ENCODE peak calls at places on chromosome 11, in eight cellular contexts. One of them, this sample, is unnamed.
A peak's percentile ranks its signal among the peaks of the same experiment; 100 is the strongest.

GRCh38 chr11:76371170-76371569 is 9.8 kb downstream of the THAP12 start:
- DNase-seq in mesenteric fat pad: no peak
- DNase-seq in AG09309: peak; percentile 41
- DNase-seq in ovary: no peak
- DNase-seq in lung microvascular endothelial cell: peak; percentile 89
- DNase-seq in activated CD4-positive, alpha-beta T cell treated with anti-CD3 and anti-CD28 coated beads for 24 hours: peak; percentile 33
- DNase-seq in ELF-1: no peak
- DNase-seq in NCI-H345: no peak
- DNase-seq in this sample: no peak

GRCh38 chr11:75191330-75191717 is 40.4 kb downstream of the SLCO2B1 start:
- DNase-seq in activated CD4-positive, alpha-beta T cell treated with anti-CD3 and anti-CD28 coated beads for 24 hours: no peak
- DNase-seq in lung microvascular endothelial cell: peak; percentile 24
- DNase-seq in NCI-H345: no peak
- DNase-seq in ELF-1: peak; percentile 91
- DNase-seq in AG09309: no peak
- DNase-seq in mesenteric fat pad: no peak
- DNase-seq in ovary: no peak
- DNase-seq in this sample: no peak

GRCh38 chr11:41786087-41786486 is 326.6 kb upstream of the LRRC4C start:
- DNase-seq in ovary: no peak
- DNase-seq in activated CD4-positive, alpha-beta T cell treated with anti-CD3 and anti-CD28 coated beads for 24 hours: no peak
- DNase-seq in NCI-H345: no peak
- DNase-seq in AG09309: no peak
- DNase-seq in mesenteric fat pad: no peak
- DNase-seq in ELF-1: no peak
- DNase-seq in lung microvascular endothelial cell: no peak
- DNase-seq in this sample: no peak

GRCh38 chr11:126312903-126313460 is 9.1 kb downstream of the DCPS start:
- DNase-seq in lung microvascular endothelial cell: no peak
- DNase-seq in AG09309: no peak
- DNase-seq in activated CD4-positive, alpha-beta T cell treated with anti-CD3 and anti-CD28 coated beads for 24 hours: no peak
- DNase-seq in ovary: no peak
- DNase-seq in NCI-H345: no peak
- DNase-seq in mesenteric fat pad: no peak
- DNase-seq in ELF-1: no peak
- DNase-seq in this sample: no peak

GRCh38 chr11:64000026-64000739 is 13.9 kb downstream of the OTUB1 start:
- DNase-seq in activated CD4-positive, alpha-beta T cell treated with anti-CD3 and anti-CD28 coated beads for 24 hours: peak; percentile 51
- DNase-seq in lung microvascular endothelial cell: peak; percentile 72
- DNase-seq in ELF-1: peak; percentile 80
- DNase-seq in ovary: peak; percentile 77
- DNase-seq in mesenteric fat pad: no peak
- DNase-seq in AG09309: peak; percentile 11
- DNase-seq in NCI-H345: peak; percentile 70
- DNase-seq in this sample: no peak

GRCh38 chr11:110187731-110188130 is 94.5 kb downstream of the ZC3H12C start:
- DNase-seq in AG09309: no peak
- DNase-seq in activated CD4-positive, alpha-beta T cell treated with anti-CD3 and anti-CD28 coated beads for 24 hours: no peak
- DNase-seq in ELF-1: no peak
- DNase-seq in mesenteric fat pad: no peak
- DNase-seq in lung microvascular endothelial cell: no peak
- DNase-seq in NCI-H345: no peak
- DNase-seq in ovary: no peak
- DNase-seq in this sample: no peak

GRCh38 chr11:63274776-63275175 is 31.4 kb upstream of the SLC22A25 start:
- DNase-seq in NCI-H345: no peak
- DNase-seq in activated CD4-positive, alpha-beta T cell treated with anti-CD3 and anti-CD28 coated beads for 24 hours: no peak
- DNase-seq in ovary: no peak
- DNase-seq in ELF-1: no peak
- DNase-seq in mesenteric fat pad: no peak
- DNase-seq in lung microvascular endothelial cell: peak; percentile 20
- DNase-seq in AG09309: no peak
- DNase-seq in this sample: no peak

GRCh38 chr11:104073950-104074349 is 37.5 kb downstream of the DDI1 start:
- DNase-seq in NCI-H345: no peak
- DNase-seq in AG09309: no peak
- DNase-seq in ovary: no peak
- DNase-seq in activated CD4-positive, alpha-beta T cell treated with anti-CD3 and anti-CD28 coated beads for 24 hours: no peak
- DNase-seq in ELF-1: no peak
- DNase-seq in lung microvascular endothelial cell: no peak
- DNase-seq in mesenteric fat pad: no peak
- DNase-seq in this sample: no peak

GRCh38 chr11:11760838-11761237 is 80.9 kb upstream of the USP47 start:
- DNase-seq in activated CD4-positive, alpha-beta T cell treated with anti-CD3 and anti-CD28 coated beads for 24 hours: no peak
- DNase-seq in mesenteric fat pad: no peak
- DNase-seq in ELF-1: no peak
- DNase-seq in AG09309: no peak
- DNase-seq in ovary: no peak
- DNase-seq in NCI-H345: no peak
- DNase-seq in lung microvascular endothelial cell: no peak
- DNase-seq in this sample: no peak

GRCh38 chr11:65609236-65609635 is 4.8 kb downstream of the MAP3K11 start:
- DNase-seq in activated CD4-positive, alpha-beta T cell treated with anti-CD3 and anti-CD28 coated beads for 24 hours: no peak
- DNase-seq in lung microvascular endothelial cell: no peak
- DNase-seq in ovary: no peak
- DNase-seq in AG09309: no peak
- DNase-seq in ELF-1: no peak
- DNase-seq in mesenteric fat pad: no peak
- DNase-seq in NCI-H345: no peak
- DNase-seq in this sample: no peak

GRCh38 chr11:47983464-47984397 is 3.4 kb downstream of the PTPRJ start:
- DNase-seq in ovary: no peak
- DNase-seq in activated CD4-positive, alpha-beta T cell treated with anti-CD3 and anti-CD28 coated beads for 24 hours: no peak
- DNase-seq in NCI-H345: no peak
- DNase-seq in mesenteric fat pad: no peak
- DNase-seq in AG09309: no peak
- DNase-seq in lung microvascular endothelial cell: peak; percentile 53
- DNase-seq in ELF-1: no peak
- DNase-seq in this sample: no peak

GRCh38 chr11:74443071-74443864 is 24.1 kb downstream of the KCNE3 start:
- DNase-seq in mesenteric fat pad: no peak
- DNase-seq in ELF-1: peak; percentile 43
- DNase-seq in AG09309: no peak
- DNase-seq in ovary: no peak
- DNase-seq in lung microvascular endothelial cell: peak; percentile 25
- DNase-seq in NCI-H345: peak; percentile 92
- DNase-seq in activated CD4-positive, alpha-beta T cell treated with anti-CD3 and anti-CD28 coated beads for 24 hours: no peak
- DNase-seq in this sample: no peak

GRCh38 chr11:131671764-131672163 is 301.3 kb downstream of the NTM start:
- DNase-seq in mesenteric fat pad: no peak
- DNase-seq in AG09309: no peak
- DNase-seq in lung microvascular endothelial cell: no peak
- DNase-seq in ovary: no peak
- DNase-seq in NCI-H345: no peak
- DNase-seq in ELF-1: peak; percentile 73
- DNase-seq in activated CD4-positive, alpha-beta T cell treated with anti-CD3 and anti-CD28 coated beads for 24 hours: no peak
- DNase-seq in this sample: no peak

GRCh38 chr11:26950260-26950719 is 43.6 kb upstream of the FIBIN start:
- DNase-seq in NCI-H345: no peak
- DNase-seq in mesenteric fat pad: no peak
- DNase-seq in ELF-1: no peak
- DNase-seq in ovary: no peak
- DNase-seq in lung microvascular endothelial cell: no peak
- DNase-seq in activated CD4-positive, alpha-beta T cell treated with anti-CD3 and anti-CD28 coated beads for 24 hours: no peak
- DNase-seq in AG09309: peak; percentile 76
- DNase-seq in this sample: no peak

GRCh38 chr11:98940913-98941312 is 79.8 kb upstream of the CNTN5 start:
- DNase-seq in mesenteric fat pad: no peak
- DNase-seq in AG09309: no peak
- DNase-seq in lung microvascular endothelial cell: no peak
- DNase-seq in ELF-1: peak; percentile 2
- DNase-seq in activated CD4-positive, alpha-beta T cell treated with anti-CD3 and anti-CD28 coated beads for 24 hours: no peak
- DNase-seq in NCI-H345: no peak
- DNase-seq in ovary: no peak
- DNase-seq in this sample: no peak

GRCh38 chr11:111308140-111308539 is 9.8 kb downstream of the POU2AF3 start:
- DNase-seq in NCI-H345: peak; percentile 90
- DNase-seq in activated CD4-positive, alpha-beta T cell treated with anti-CD3 and anti-CD28 coated beads for 24 hours: no peak
- DNase-seq in ELF-1: no peak
- DNase-seq in AG09309: no peak
- DNase-seq in lung microvascular endothelial cell: no peak
- DNase-seq in mesenteric fat pad: no peak
- DNase-seq in ovary: no peak
- DNase-seq in this sample: no peak

GRCh38 chr11:117829369-117829725 is 4.8 kb upstream of the FXYD2 start:
- DNase-seq in lung microvascular endothelial cell: no peak
- DNase-seq in ovary: peak; percentile 18
- DNase-seq in mesenteric fat pad: peak; percentile 71
- DNase-seq in activated CD4-positive, alpha-beta T cell treated with anti-CD3 and anti-CD28 coated beads for 24 hours: no peak
- DNase-seq in ELF-1: no peak
- DNase-seq in NCI-H345: no peak
- DNase-seq in AG09309: no peak
- DNase-seq in this sample: no peak

GRCh38 chr11:68296344-68297051 is 15.9 kb upstream of the LRP5 start:
- DNase-seq in AG09309: no peak
- DNase-seq in mesenteric fat pad: no peak
- DNase-seq in lung microvascular endothelial cell: no peak
- DNase-seq in ELF-1: no peak
- DNase-seq in activated CD4-positive, alpha-beta T cell treated with anti-CD3 and anti-CD28 coated beads for 24 hours: no peak
- DNase-seq in NCI-H345: no peak
- DNase-seq in ovary: no peak
- DNase-seq in this sample: no peak

GRCh38 chr11:110366234-110366633 is 63.5 kb upstream of the FDX1 start:
- DNase-seq in NCI-H345: peak; percentile 18
- DNase-seq in activated CD4-positive, alpha-beta T cell treated with anti-CD3 and anti-CD28 coated beads for 24 hours: no peak
- DNase-seq in ovary: peak; percentile 54
- DNase-seq in ELF-1: no peak
- DNase-seq in AG09309: no peak
- DNase-seq in lung microvascular endothelial cell: peak; percentile 57
- DNase-seq in mesenteric fat pad: no peak
- DNase-seq in this sample: no peak

GRCh38 chr11:104329043-104329442 is 165.1 kb upstream of the PDGFD start:
- DNase-seq in ovary: no peak
- DNase-seq in ELF-1: no peak
- DNase-seq in NCI-H345: no peak
- DNase-seq in lung microvascular endothelial cell: no peak
- DNase-seq in AG09309: no peak
- DNase-seq in activated CD4-positive, alpha-beta T cell treated with anti-CD3 and anti-CD28 coated beads for 24 hours: no peak
- DNase-seq in mesenteric fat pad: no peak
- DNase-seq in this sample: no peak

GRCh38 chr11:72799441-72799840 is 5.6 kb upstream of the STARD10 start:
- DNase-seq in activated CD4-positive, alpha-beta T cell treated with anti-CD3 and anti-CD28 coated beads for 24 hours: no peak
- DNase-seq in mesenteric fat pad: no peak
- DNase-seq in NCI-H345: no peak
- DNase-seq in ELF-1: no peak
- DNase-seq in ovary: no peak
- DNase-seq in AG09309: no peak
- DNase-seq in lung microvascular endothelial cell: no peak
- DNase-seq in this sample: no peak

GRCh38 chr11:84719935-84720577 is 907.1 kb downstream of the DLG2 start:
- DNase-seq in ovary: no peak
- DNase-seq in lung microvascular endothelial cell: no peak
- DNase-seq in activated CD4-positive, alpha-beta T cell treated with anti-CD3 and anti-CD28 coated beads for 24 hours: no peak
- DNase-seq in mesenteric fat pad: no peak
- DNase-seq in NCI-H345: peak; percentile 36
- DNase-seq in AG09309: no peak
- DNase-seq in ELF-1: peak; percentile 72
- DNase-seq in this sample: no peak

GRCh38 chr11:27757953-27758352 is 57.7 kb upstream of the BDNF start:
- DNase-seq in ELF-1: no peak
- DNase-seq in ovary: no peak
- DNase-seq in mesenteric fat pad: no peak
- DNase-seq in activated CD4-positive, alpha-beta T cell treated with anti-CD3 and anti-CD28 coated beads for 24 hours: no peak
- DNase-seq in NCI-H345: no peak
- DNase-seq in AG09309: peak; percentile 56
- DNase-seq in lung microvascular endothelial cell: peak; percentile 63
- DNase-seq in this sample: no peak

GRCh38 chr11:103898577-103899336 is 137.7 kb upstream of the DDI1 start:
- DNase-seq in ovary: no peak
- DNase-seq in ELF-1: no peak
- DNase-seq in AG09309: no peak
- DNase-seq in activated CD4-positive, alpha-beta T cell treated with anti-CD3 and anti-CD28 coated beads for 24 hours: no peak
- DNase-seq in NCI-H345: no peak
- DNase-seq in lung microvascular endothelial cell: no peak
- DNase-seq in mesenteric fat pad: no peak
- DNase-seq in this sample: no peak

GRCh38 chr11:117997436-117998200 is 11.4 kb downstream of the IL10RA start:
- DNase-seq in ovary: no peak
- DNase-seq in ELF-1: no peak
- DNase-seq in lung microvascular endothelial cell: no peak
- DNase-seq in activated CD4-positive, alpha-beta T cell treated with anti-CD3 and anti-CD28 coated beads for 24 hours: no peak
- DNase-seq in mesenteric fat pad: peak; percentile 55
- DNase-seq in NCI-H345: no peak
- DNase-seq in AG09309: no peak
- DNase-seq in this sample: no peak

GRCh38 chr11:57704932-57705331 is 7.1 kb downstream of the MED19 start:
- DNase-seq in activated CD4-positive, alpha-beta T cell treated with anti-CD3 and anti-CD28 coated beads for 24 hours: no peak
- DNase-seq in mesenteric fat pad: no peak
- DNase-seq in NCI-H345: no peak
- DNase-seq in ELF-1: no peak
- DNase-seq in ovary: no peak
- DNase-seq in lung microvascular endothelial cell: no peak
- DNase-seq in AG09309: no peak
- DNase-seq in this sample: no peak

GRCh38 chr11:128462802-128463385 is 124.5 kb downstream of the ETS1 start:
- DNase-seq in mesenteric fat pad: no peak
- DNase-seq in activated CD4-positive, alpha-beta T cell treated with anti-CD3 and anti-CD28 coated beads for 24 hours: no peak
- DNase-seq in AG09309: no peak
- DNase-seq in ovary: no peak
- DNase-seq in NCI-H345: no peak
- DNase-seq in lung microvascular endothelial cell: no peak
- DNase-seq in ELF-1: no peak
- DNase-seq in this sample: no peak

GRCh38 chr11:623999-624704 is 603 bp downstream of the CDHR5 start:
- DNase-seq in mesenteric fat pad: no peak
- DNase-seq in ELF-1: no peak
- DNase-seq in AG09309: no peak
- DNase-seq in NCI-H345: no peak
- DNase-seq in ovary: no peak
- DNase-seq in lung microvascular endothelial cell: no peak
- DNase-seq in activated CD4-positive, alpha-beta T cell treated with anti-CD3 and anti-CD28 coated beads for 24 hours: no peak
- DNase-seq in this sample: no peak

GRCh38 chr11:123742334-123742733 is 874 bp upstream of the ZNF202 start:
- DNase-seq in AG09309: no peak
- DNase-seq in ELF-1: peak; percentile 60
- DNase-seq in lung microvascular endothelial cell: no peak
- DNase-seq in NCI-H345: no peak
- DNase-seq in mesenteric fat pad: no peak
- DNase-seq in activated CD4-positive, alpha-beta T cell treated with anti-CD3 and anti-CD28 coated beads for 24 hours: no peak
- DNase-seq in ovary: no peak
- DNase-seq in this sample: no peak

GRCh38 chr11:94938399-94939055 is 34.8 kb downstream of the CWC15 start:
- DNase-seq in ELF-1: no peak
- DNase-seq in ovary: no peak
- DNase-seq in lung microvascular endothelial cell: peak; percentile 99
- DNase-seq in AG09309: peak; percentile 66
- DNase-seq in NCI-H345: peak; percentile 93
- DNase-seq in activated CD4-positive, alpha-beta T cell treated with anti-CD3 and anti-CD28 coated beads for 24 hours: no peak
- DNase-seq in mesenteric fat pad: no peak
- DNase-seq in this sample: no peak

GRCh38 chr11:117387992-117388765 is 60.5 kb downstream of the CEP164 start:
- DNase-seq in ELF-1: no peak
- DNase-seq in ovary: no peak
- DNase-seq in NCI-H345: no peak
- DNase-seq in activated CD4-positive, alpha-beta T cell treated with anti-CD3 and anti-CD28 coated beads for 24 hours: no peak
- DNase-seq in lung microvascular endothelial cell: no peak
- DNase-seq in AG09309: peak; percentile 66
- DNase-seq in mesenteric fat pad: peak; percentile 41
- DNase-seq in this sample: no peak

This sample was measured in omental fat pad.